ENCODE peak calls at places on chromosome 1, in seven cellular contexts. R is tibial artery, M is M059J, H is T-helper 1 cell, J is psoas muscle, O is cerebellar cortex, Z is globus pallidus. G is an unnamed sample.

GRCh38 chr1:8342325-8342724 is 24.4 kb downstream of the SLC45A1 start:
- DNase-seq in R (no peak), M (no peak), H (no peak), J (no peak), O (no peak), Z (no peak), G (no peak)

GRCh38 chr1:210372931-210373627 is 44.4 kb downstream of the HHAT start:
- DNase-seq in R (no peak), M (no peak), H (no peak), J (no peak), O (no peak), Z (no peak), G (no peak)

GRCh38 chr1:170471310-170471839 is 60.6 kb upstream of the GORAB start:
- DNase-seq in R (no peak), M (peak; percentile 46), H (no peak), J (no peak), O (no peak), Z (no peak), G (no peak)

GRCh38 chr1:109984190-109984455 is 442 bp upstream of the AHCYL1 start:
- DNase-seq in R (peak; percentile 55), M (peak; percentile 64), H (no peak), J (no peak), O (peak; percentile 76), Z (no peak), G (no peak)

GRCh38 chr1:4655674-4656532 is 1.5 kb downstream of the AJAP1 start:
- DNase-seq in R (no peak), M (peak; percentile 49), H (no peak), J (peak; percentile 56), O (peak; percentile 39), Z (peak; percentile 96), G (peak; percentile 36)

GRCh38 chr1:100400332-100400933 is 48.1 kb downstream of the CDC14A start:
- DNase-seq in R (peak; percentile 57), M (no peak), H (peak; percentile 69), J (no peak), O (no peak), Z (peak; percentile 41), G (peak; percentile 68)

GRCh38 chr1:178940022-178940765 is 69.3 kb upstream of the ANGPTL1 start:
- DNase-seq in R (no peak), M (peak; percentile 65), H (no peak), J (no peak), O (no peak), Z (no peak), G (no peak)

GRCh38 chr1:29876902-29877301 is 640.6 kb downstream of the PTPRU start:
- DNase-seq in R (no peak), M (no peak), H (no peak), J (no peak), O (no peak), Z (no peak), G (no peak)

GRCh38 chr1:107277022-107277421 is 136.2 kb downstream of the NTNG1 start:
- DNase-seq in R (no peak), M (peak; percentile 39), H (no peak), J (no peak), O (peak; percentile 69), Z (peak; percentile 48), G (peak; percentile 54)

GRCh38 chr1:89382479-89382878 is 18.6 kb downstream of the GBP6 start:
- DNase-seq in R (no peak), M (no peak), H (no peak), J (no peak), O (no peak), Z (no peak), G (no peak)

GRCh38 chr1:58727363-58727762 is 27.5 kb upstream of the MYSM1 start:
- DNase-seq in R (no peak), M (peak; percentile 99), H (no peak), J (no peak), O (no peak), Z (no peak), G (peak; percentile 62)

GRCh38 chr1:184818646-184819045 is 64.0 kb upstream of the EDEM3 start:
- DNase-seq in R (no peak), M (no peak), H (no peak), J (no peak), O (peak; percentile 83), Z (no peak), G (no peak)

GRCh38 chr1:103250441-103250861 is 142.1 kb upstream of the COL11A1 start:
- DNase-seq in R (no peak), M (no peak), H (no peak), J (no peak), O (peak; percentile 93), Z (no peak), G (peak; percentile 14)

GRCh38 chr1:61247881-61248752 is 165.8 kb downstream of the NFIA start:
- DNase-seq in R (no peak), M (no peak), H (no peak), J (no peak), O (no peak), Z (no peak), G (no peak)

GRCh38 chr1:15799004-15799867 is 8.2 kb downstream of the UQCRHL start:
- DNase-seq in R (peak; percentile 89), M (peak; percentile 99), H (no peak), J (peak; percentile 76), O (no peak), Z (no peak), G (peak; percentile 60)

GRCh38 chr1:110668523-110668922 is 6.2 kb downstream of the KCNA3 start:
- DNase-seq in R (no peak), M (no peak), H (no peak), J (no peak), O (peak; percentile 12), Z (no peak), G (no peak)

GRCh38 chr1:23027352-23027907 is 8.2 kb downstream of the KDM1A start:
- DNase-seq in R (no peak), M (no peak), H (no peak), J (no peak), O (no peak), Z (no peak), G (no peak)

GRCh38 chr1:22048351-22049192 is 3.9 kb upstream of the CDC42 start:
- DNase-seq in R (no peak), M (peak; percentile 73), H (no peak), J (no peak), O (no peak), Z (no peak), G (no peak)

GRCh38 chr1:46134660-46135331 is 2.4 kb upstream of the PIK3R3 start:
- DNase-seq in R (no peak), M (peak; percentile 89), H (no peak), J (no peak), O (peak; percentile 85), Z (no peak), G (peak; percentile 28)

GRCh38 chr1:25549273-25550154 is 6.1 kb downstream of the LDLRAP1 start:
- DNase-seq in R (no peak), M (peak; percentile 79), H (peak; percentile 67), J (no peak), O (no peak), Z (no peak), G (peak; percentile 41)

GRCh38 chr1:86648255-86648654 is 56.1 kb upstream of the SH3GLB1 start:
- DNase-seq in R (no peak), M (peak; percentile 90), H (no peak), J (no peak), O (no peak), Z (no peak), G (peak; percentile 76)

GRCh38 chr1:211609120-211610024 is 30.4 kb upstream of the SLC30A1 start:
- DNase-seq in R (no peak), M (peak; percentile 71), H (no peak), J (no peak), O (no peak), Z (no peak), G (peak; percentile 58)

GRCh38 chr1:45344491-45344890 is 4.3 kb upstream of the MUTYH start:
- DNase-seq in R (no peak), M (no peak), H (no peak), J (no peak), O (no peak), Z (no peak), G (no peak)

GRCh38 chr1:203305809-203306088 is 430 bp downstream of the BTG2 start:
- DNase-seq in R (no peak), M (no peak), H (no peak), J (no peak), O (no peak), Z (no peak), G (no peak)

G was measured in dermis microvascular lymphatic vessel endothelial cell.